ENCODE peak calls at places on chromosomes 16 and 17, in five cellular contexts. One of them, this sample, is unnamed. For H3K36me3, the result is how much of the 10 kb centered on the place peaks cover.

GRCh38 chr16:16143038-16143763 is 80.1 kb downstream of the ABCC6 start:
- DNase-seq in transverse colon: no peak
- DNase-seq in GM12878: no peak
- DNase-seq in upper lobe of left lung: no peak
- DNase-seq in stomach: no peak
- DNase-seq in this sample: no peak

GRCh38 chr17:55312852-55313251 is 48.1 kb downstream of the HLF start:
- DNase-seq in transverse colon: no peak
- DNase-seq in GM12878: no peak
- DNase-seq in upper lobe of left lung: no peak
- DNase-seq in stomach: no peak
- DNase-seq in this sample: no peak

GRCh38 chr17:6435968-6436367 is 1.0 kb upstream of the AIPL1 start:
- DNase-seq in transverse colon: peak
- DNase-seq in GM12878: no peak
- DNase-seq in upper lobe of left lung: peak
- DNase-seq in stomach: peak
- DNase-seq in this sample: no peak

GRCh38 chr17:4156750-4157381 is 13.9 kb downstream of the CYB5D2 start:
- DNase-seq in transverse colon: no peak
- DNase-seq in GM12878: no peak
- DNase-seq in upper lobe of left lung: no peak
- DNase-seq in stomach: no peak
- DNase-seq in this sample: no peak

GRCh38 chr16:6081320-6081976 is 983.9 kb upstream of the EEF2KMT start:
- DNase-seq in transverse colon: peak
- DNase-seq in GM12878: no peak
- DNase-seq in upper lobe of left lung: no peak
- DNase-seq in stomach: no peak
- DNase-seq in this sample: no peak

GRCh38 chr16:24255446-24256352 is at the start of gene CACNG3:
- DNase-seq in transverse colon: peak
- DNase-seq in GM12878: no peak
- DNase-seq in upper lobe of left lung: peak
- DNase-seq in stomach: no peak
- DNase-seq in this sample: no peak

GRCh38 chr16:86522639-86523038 is 12.3 kb downstream of the FOXF1 start:
- DNase-seq in transverse colon: no peak
- DNase-seq in GM12878: no peak
- DNase-seq in upper lobe of left lung: no peak
- DNase-seq in stomach: no peak
- DNase-seq in this sample: peak

GRCh38 chr16:47888142-47888541 is 267.7 kb downstream of the ABCC12 start:
- DNase-seq in transverse colon: no peak
- DNase-seq in GM12878: no peak
- DNase-seq in upper lobe of left lung: peak
- DNase-seq in stomach: no peak
- DNase-seq in this sample: no peak

GRCh38 chr17:66549312-66549705 is 246.9 kb downstream of the PRKCA start:
- DNase-seq in transverse colon: no peak
- DNase-seq in GM12878: no peak
- DNase-seq in upper lobe of left lung: no peak
- DNase-seq in stomach: no peak
- DNase-seq in this sample: no peak

GRCh38 chr17:48254896-48255295 is 147.3 kb downstream of the SNX11 start:
- DNase-seq in transverse colon: no peak
- DNase-seq in GM12878: no peak
- DNase-seq in upper lobe of left lung: no peak
- DNase-seq in stomach: no peak
- DNase-seq in this sample: no peak

GRCh38 chr17:7139400-7139799 is 24.8 kb upstream of the ASGR2 start:
- DNase-seq in transverse colon: peak
- DNase-seq in GM12878: no peak
- DNase-seq in upper lobe of left lung: no peak
- DNase-seq in stomach: no peak
- DNase-seq in this sample: no peak

GRCh38 chr17:28552201-28552999 is at the start of gene UNC119:
- DNase-seq in transverse colon: peak
- DNase-seq in GM12878: no peak
- DNase-seq in upper lobe of left lung: peak
- DNase-seq in stomach: peak
- DNase-seq in this sample: peak

GRCh38 chr17:38453951-38454421 is 25.7 kb downstream of the ARHGAP23 start:
- DNase-seq in transverse colon: no peak
- DNase-seq in GM12878: no peak
- DNase-seq in upper lobe of left lung: no peak
- DNase-seq in stomach: no peak
- DNase-seq in this sample: no peak

GRCh38 chr17:69492410-69493071 is 78.0 kb downstream of the MAP2K6 start:
- DNase-seq in transverse colon: no peak
- DNase-seq in GM12878: no peak
- DNase-seq in upper lobe of left lung: no peak
- DNase-seq in stomach: no peak
- DNase-seq in this sample: no peak

DNA sequence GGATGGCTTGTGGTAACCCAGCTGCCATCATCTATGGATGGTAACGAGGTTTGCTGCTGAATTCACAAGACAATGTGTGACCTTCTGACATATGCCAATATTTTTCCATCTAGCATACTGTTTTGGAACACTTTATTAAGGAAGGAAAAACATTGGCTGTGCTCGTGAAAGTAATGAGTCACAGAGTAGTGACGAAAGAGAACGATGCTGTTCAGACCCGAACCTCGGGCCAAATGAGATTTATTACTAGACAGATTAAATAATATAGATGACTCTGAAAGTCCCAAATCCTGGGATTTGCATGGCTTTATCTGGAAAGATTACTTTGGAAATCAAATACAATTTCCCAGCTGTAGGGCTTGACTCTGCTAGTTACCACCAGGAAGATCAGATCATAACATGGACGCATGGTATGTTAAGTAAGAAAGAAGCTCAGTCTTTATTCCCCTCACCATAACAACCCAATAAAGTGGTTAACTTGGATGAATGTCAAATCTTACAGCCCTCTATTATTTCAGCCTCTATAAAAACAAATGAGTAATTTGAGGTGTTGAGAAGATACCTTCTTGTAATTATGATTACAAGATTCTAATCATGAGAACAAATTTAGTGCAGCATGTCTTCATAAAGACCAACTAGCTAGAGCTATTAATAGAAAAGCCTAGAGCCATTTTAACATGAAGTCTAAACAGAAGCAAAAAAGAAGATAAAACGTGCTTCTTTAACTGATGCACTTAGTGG is 32.6 kb downstream of the ERN1 start:
- DNase-seq in transverse colon: no peak
- DNase-seq in GM12878: no peak
- DNase-seq in upper lobe of left lung: no peak
- DNase-seq in stomach: no peak
- DNase-seq in this sample: no peak
- TF ChIP-seq POLR2AphosphoS5 in transverse colon: no peak
- TF ChIP-seq POLR2AphosphoS5 in GM12878: no peak
- TF ChIP-seq POLR2AphosphoS5 in upper lobe of left lung: no peak
- TF ChIP-seq POLR2AphosphoS5 in stomach: no peak
- TF ChIP-seq POLR2AphosphoS5 in this sample: no peak

GRCh38 chr17:73198201-73198929 is 5.5 kb downstream of the COG1 start:
- DNase-seq in transverse colon: no peak
- DNase-seq in GM12878: no peak
- DNase-seq in upper lobe of left lung: no peak
- DNase-seq in stomach: no peak
- DNase-seq in this sample: no peak
- H3K36me3 ChIP-seq in transverse colon: under half
- H3K36me3 ChIP-seq in GM12878: under half
- H3K36me3 ChIP-seq in upper lobe of left lung: half or more
- H3K36me3 ChIP-seq in stomach: half or more
- H3K36me3 ChIP-seq in this sample: under half

DNA sequence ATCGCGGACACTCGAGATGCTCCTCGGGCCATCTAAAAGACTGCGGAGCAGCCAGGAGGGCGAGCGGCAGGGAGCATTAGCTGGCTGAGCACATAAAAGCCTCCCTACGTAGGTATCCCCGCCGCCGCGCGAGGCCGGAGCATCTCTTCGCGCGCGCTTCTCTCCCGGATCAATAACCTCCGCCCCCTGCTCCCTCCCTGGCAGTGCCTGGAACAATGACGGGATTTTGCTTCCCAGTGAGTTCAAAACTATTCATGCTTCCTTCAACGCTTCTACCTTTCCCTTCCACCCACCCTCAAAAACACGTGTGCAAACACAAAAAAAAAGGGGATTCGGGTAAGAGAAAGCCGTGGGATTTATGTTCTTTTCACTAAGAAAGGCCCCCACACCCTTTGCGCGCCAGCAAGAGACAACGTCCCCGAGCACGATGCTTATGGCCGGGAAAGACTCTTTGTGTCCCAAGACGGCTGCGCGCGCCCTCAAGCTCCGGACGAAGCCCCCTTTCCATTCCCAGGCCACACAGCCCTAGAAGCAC is 899 bp downstream of the CENPV start:
- DNase-seq in transverse colon: peak
- DNase-seq in GM12878: no peak
- DNase-seq in upper lobe of left lung: no peak
- DNase-seq in stomach: peak
- DNase-seq in this sample: no peak
- TF ChIP-seq POLR2A in transverse colon: peak
- TF ChIP-seq POLR2A in GM12878: no peak
- TF ChIP-seq POLR2A in upper lobe of left lung: no peak
- TF ChIP-seq POLR2A in stomach: no peak
- TF ChIP-seq POLR2A in this sample: no peak

GRCh38 chr17:30571921-30572320 is 94.7 kb downstream of the GOSR1 start:
- DNase-seq in transverse colon: no peak
- DNase-seq in GM12878: no peak
- DNase-seq in upper lobe of left lung: no peak
- DNase-seq in stomach: no peak
- DNase-seq in this sample: no peak
- TF ChIP-seq POLR2AphosphoS5 in transverse colon: no peak
- TF ChIP-seq POLR2AphosphoS5 in GM12878: no peak
- TF ChIP-seq POLR2AphosphoS5 in upper lobe of left lung: no peak
- TF ChIP-seq POLR2AphosphoS5 in stomach: no peak
- TF ChIP-seq POLR2AphosphoS5 in this sample: no peak

GRCh38 chr17:81911277-81911961 is at the start of gene PCYT2:
- DNase-seq in transverse colon: peak
- DNase-seq in GM12878: peak
- DNase-seq in upper lobe of left lung: peak
- DNase-seq in stomach: peak
- DNase-seq in this sample: peak

GRCh38 chr17:81910840-81911276 is 341 bp downstream of the PCYT2 start:
- DNase-seq in transverse colon: peak
- DNase-seq in GM12878: no peak
- DNase-seq in upper lobe of left lung: no peak
- DNase-seq in stomach: peak
- DNase-seq in this sample: peak

GRCh38 chr17:81908793-81909192 is 2.4 kb downstream of the PCYT2 start:
- DNase-seq in transverse colon: no peak
- DNase-seq in GM12878: no peak
- DNase-seq in upper lobe of left lung: no peak
- DNase-seq in stomach: no peak
- DNase-seq in this sample: no peak

GRCh38 chr17:81909231-81909630 is 2.0 kb downstream of the PCYT2 start:
- DNase-seq in transverse colon: no peak
- DNase-seq in GM12878: no peak
- DNase-seq in upper lobe of left lung: no peak
- DNase-seq in stomach: no peak
- DNase-seq in this sample: no peak

DNA sequence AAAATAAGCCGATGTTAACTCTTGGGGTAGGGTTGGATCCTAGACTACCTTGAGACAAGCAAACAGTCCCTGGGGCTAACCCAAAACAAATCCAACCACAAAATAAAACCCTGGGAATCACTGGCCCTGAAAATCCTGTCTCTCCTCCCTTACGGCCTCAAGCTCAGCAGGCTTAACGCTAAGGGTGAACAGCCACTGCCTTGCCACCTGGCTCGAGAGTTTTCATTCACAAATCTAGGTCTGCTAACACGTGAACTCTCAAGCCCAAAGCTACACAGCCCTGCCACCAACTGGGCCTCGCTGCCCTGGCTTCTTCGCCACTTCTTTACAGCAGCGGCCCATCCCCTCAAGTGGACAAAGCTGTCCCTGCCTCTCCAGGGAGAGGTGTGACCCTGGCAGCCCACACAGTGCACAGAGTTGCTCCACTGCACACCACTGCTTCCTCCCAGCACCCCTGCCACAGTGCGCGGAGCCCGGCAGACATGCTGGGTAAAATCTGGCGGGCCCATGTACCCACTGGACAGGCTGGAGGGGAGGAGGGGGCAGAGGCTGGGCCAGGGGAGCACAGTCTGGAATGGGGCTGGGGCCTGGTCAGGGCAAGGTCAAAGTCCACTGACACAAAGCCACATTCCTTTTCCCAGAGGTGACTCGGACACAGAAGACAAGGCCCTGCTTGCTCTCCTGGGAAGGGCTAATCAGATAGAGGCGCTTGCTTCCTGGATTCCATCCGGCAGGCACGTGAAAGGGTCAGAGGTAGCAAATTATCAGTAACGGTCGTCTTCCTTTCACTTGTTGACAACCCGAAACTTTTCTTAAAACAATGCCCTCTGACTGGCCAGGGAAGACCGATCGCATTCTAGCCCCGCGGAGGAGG is 996 bp downstream of the PCYT2 start:
- DNase-seq in transverse colon: peak
- DNase-seq in GM12878: no peak
- DNase-seq in upper lobe of left lung: no peak
- DNase-seq in stomach: peak
- DNase-seq in this sample: peak
- H3K36me3 ChIP-seq in transverse colon: under half
- H3K36me3 ChIP-seq in GM12878: under half
- H3K36me3 ChIP-seq in upper lobe of left lung: half or more
- H3K36me3 ChIP-seq in stomach: half or more
- H3K36me3 ChIP-seq in this sample: under half

GRCh38 chr17:17859909-17860760 is 23.3 kb upstream of the SREBF1 start:
- DNase-seq in transverse colon: peak
- DNase-seq in GM12878: no peak
- DNase-seq in upper lobe of left lung: peak
- DNase-seq in stomach: peak
- DNase-seq in this sample: peak
- TF ChIP-seq POLR2A in transverse colon: no peak
- TF ChIP-seq POLR2A in GM12878: no peak
- TF ChIP-seq POLR2A in upper lobe of left lung: no peak
- TF ChIP-seq POLR2A in stomach: no peak
- TF ChIP-seq POLR2A in this sample: no peak

DNA sequence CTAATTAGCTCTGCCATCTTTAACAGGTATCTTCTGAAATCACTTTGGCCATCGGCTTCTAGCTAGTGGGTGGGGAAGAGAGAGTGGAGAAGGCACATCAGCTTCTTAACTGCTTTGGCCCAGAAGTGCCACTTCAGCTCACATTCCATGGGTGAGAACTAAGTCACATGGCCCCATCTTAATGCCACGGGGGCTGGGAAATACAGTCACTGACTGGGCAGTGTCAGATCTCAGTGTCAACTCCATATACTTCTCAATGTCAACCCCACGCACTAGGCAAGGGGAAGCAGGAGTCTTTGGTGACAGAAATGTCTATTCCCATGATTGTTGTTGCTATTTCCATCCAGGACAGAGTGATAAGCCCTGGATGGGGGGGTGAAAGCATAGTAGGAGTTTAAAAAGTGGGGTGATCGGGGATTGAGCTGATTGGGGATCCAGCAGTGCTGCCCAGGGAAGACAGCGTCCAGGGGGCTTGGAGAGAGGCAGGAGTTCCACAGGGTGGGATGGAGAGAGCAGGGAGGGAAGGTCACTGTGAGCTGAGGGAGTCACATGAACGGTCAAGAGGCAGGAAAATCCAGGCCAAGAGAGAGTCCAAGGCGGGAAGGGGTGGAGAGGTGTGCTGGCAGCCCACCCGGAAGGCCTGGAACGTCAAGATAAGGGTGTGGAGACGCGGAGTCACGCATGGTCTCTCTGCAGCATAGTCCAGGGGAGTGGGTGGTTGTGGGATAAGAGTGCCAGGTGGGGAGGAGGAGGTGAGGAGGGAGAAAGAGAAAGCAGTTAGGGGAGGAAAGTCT is 29.2 kb downstream of the CCR7 start:
- DNase-seq in transverse colon: no peak
- DNase-seq in GM12878: no peak
- DNase-seq in upper lobe of left lung: peak
- DNase-seq in stomach: no peak
- DNase-seq in this sample: peak
- TF ChIP-seq POLR2AphosphoS5 in transverse colon: peak
- TF ChIP-seq POLR2AphosphoS5 in GM12878: no peak
- TF ChIP-seq POLR2AphosphoS5 in upper lobe of left lung: peak
- TF ChIP-seq POLR2AphosphoS5 in stomach: peak
- TF ChIP-seq POLR2AphosphoS5 in this sample: peak

This sample was measured in sigmoid colon.